ENCODE peak calls at places on chromosome 3, in ten cellular contexts. G is fibroblast of mammary gland; F is astrocyte of the spinal cord; R is GM03348; L is NCI-H510A treated with DMSO at 0.1 percent for 48 hours; Z is activated gamma-delta T cell treated with anti-CD3 and anti-CD28 coated beads, Interleukin-2, amount 50 U/mL, for 16 hours; M is dorsolateral prefrontal cortex; U is GM20000; S is KG1; K is cardiac fibroblast. H is an unnamed sample.

GRCh38 chr3:50292924-50293801 is 934 bp upstream of the IFRD2 start:
- DNase-seq in G (no peak), F (no peak), R (no peak), L (no peak), Z (no peak), M (no peak), U (no peak), S (no peak), K (no peak), H (no peak)

GRCh38 chr3:119177321-119177720 is 3.9 kb downstream of the UPK1B start:
- DNase-seq in G (no peak), F (no peak), R (no peak), L (no peak), Z (no peak), M (no peak), U (no peak), S (no peak), K (no peak), H (no peak)

GRCh38 chr3:193788189-193788946 is 195.4 kb downstream of the OPA1 start:
- DNase-seq in G (peak; percentile 62), F (peak; percentile 68), R (peak; percentile 88), L (peak; percentile 76), Z (no peak), M (peak; percentile 57), U (peak; percentile 79), S (peak; percentile 44), K (peak; percentile 70), H (peak; percentile 66)

GRCh38 chr3:102483556-102483955 is 48.7 kb downstream of the ZPLD1 start:
- DNase-seq in G (no peak), F (no peak), R (no peak), L (no peak), Z (no peak), M (no peak), U (no peak), S (no peak), K (no peak), H (no peak)

GRCh38 chr3:100002599-100003350 is 111.5 kb downstream of the FILIP1L start:
- DNase-seq in G (peak; percentile 90), F (peak; percentile 91), R (peak; percentile 61), L (peak; percentile 27), Z (no peak), M (no peak), U (no peak), S (no peak), K (peak; percentile 94), H (peak; percentile 72)

GRCh38 chr3:126971891-126972351 is 11.0 kb upstream of the PLXNA1 start:
- DNase-seq in G (peak; percentile 95), F (peak; percentile 29), R (peak; percentile 50), L (no peak), Z (no peak), M (peak; percentile 64), U (no peak), S (no peak), K (peak; percentile 63), H (no peak)

GRCh38 chr3:100057716-100058575 is 56.4 kb downstream of the FILIP1L start:
- DNase-seq in G (peak; percentile 23), F (no peak), R (no peak), L (no peak), Z (no peak), M (no peak), U (no peak), S (no peak), K (peak; percentile 56), H (no peak)

GRCh38 chr3:38519000-38519399 is 22.9 kb downstream of the EXOG start:
- DNase-seq in G (peak; percentile 37), F (no peak), R (no peak), L (no peak), Z (no peak), M (no peak), U (no peak), S (no peak), K (no peak), H (no peak)

GRCh38 chr3:104669083-104669482 is 697.6 kb upstream of the ALCAM start:
- DNase-seq in G (no peak), F (no peak), R (no peak), L (no peak), Z (no peak), M (no peak), U (no peak), S (no peak), K (no peak), H (no peak)

GRCh38 chr3:27279153-27279552 is 90.0 kb downstream of the NEK10 start:
- DNase-seq in G (peak; percentile 15), F (peak; percentile 14), R (peak; percentile 22), L (no peak), Z (no peak), M (peak; percentile 33), U (no peak), S (no peak), K (peak; percentile 28), H (peak; percentile 4)

GRCh38 chr3:149277338-149277813 is 55.7 kb upstream of the CP start:
- DNase-seq in G (peak; percentile 77), F (peak; percentile 83), R (peak; percentile 60), L (peak; percentile 81), Z (no peak), M (no peak), U (peak; percentile 37), S (peak; percentile 26), K (peak; percentile 86), H (peak; percentile 88)

GRCh38 chr3:44969170-44969569 is 6.8 kb downstream of the ZDHHC3 start:
- DNase-seq in G (no peak), F (no peak), R (no peak), L (no peak), Z (no peak), M (no peak), U (no peak), S (peak; percentile 16), K (no peak), H (no peak)

GRCh38 chr3:30162579-30162978 is 443.8 kb upstream of the TGFBR2 start:
- DNase-seq in G (peak; percentile 97), F (peak; percentile 88), R (peak; percentile 80), L (no peak), Z (no peak), M (no peak), U (no peak), S (no peak), K (peak; percentile 90), H (no peak)

GRCh38 chr3:155585384-155585783 is 159.5 kb downstream of the PLCH1 start:
- DNase-seq in G (no peak), F (no peak), R (no peak), L (no peak), Z (no peak), M (no peak), U (no peak), S (no peak), K (no peak), H (no peak)

GRCh38 chr3:147046916-147047315 is 359.4 kb downstream of the ZIC4 start:
- DNase-seq in G (no peak), F (no peak), R (no peak), L (no peak), Z (no peak), M (no peak), U (no peak), S (no peak), K (no peak), H (no peak)

GRCh38 chr3:16290007-16290826 is 25.2 kb downstream of the OXNAD1 start:
- DNase-seq in G (peak; percentile 64), F (peak; percentile 77), R (peak; percentile 63), L (peak; percentile 39), Z (no peak), M (no peak), U (peak; percentile 27), S (peak; percentile 43), K (peak; percentile 77), H (peak; percentile 51)

GRCh38 chr3:39378092-39378491 is 5.1 kb upstream of the SLC25A38 start:
- DNase-seq in G (peak; percentile 33), F (peak; percentile 15), R (peak; percentile 27), L (no peak), Z (peak; percentile 39), M (no peak), U (peak; percentile 66), S (no peak), K (peak; percentile 41), H (peak; percentile 18)

GRCh38 chr3:62445267-62445666 is 71.9 kb upstream of the FEZF2 start:
- DNase-seq in G (peak; percentile 22), F (peak; percentile 34), R (no peak), L (no peak), Z (no peak), M (no peak), U (no peak), S (no peak), K (peak; percentile 35), H (peak; percentile 39)

GRCh38 chr3:182501861-182502260 is 291.4 kb upstream of the ATP11B start:
- DNase-seq in G (no peak), F (no peak), R (no peak), L (no peak), Z (no peak), M (no peak), U (no peak), S (no peak), K (no peak), H (no peak)

GRCh38 chr3:185981621-185982020 is 43.8 kb upstream of the TRA2B start:
- DNase-seq in G (no peak), F (peak; percentile 46), R (no peak), L (no peak), Z (no peak), M (no peak), U (no peak), S (no peak), K (peak; percentile 37), H (no peak)

GRCh38 chr3:190728574-190729246 is 133.8 kb downstream of the GMNC start:
- DNase-seq in G (peak; percentile 42), F (no peak), R (no peak), L (no peak), Z (no peak), M (no peak), U (no peak), S (no peak), K (peak; percentile 33), H (peak; percentile 83)

GRCh38 chr3:71873093-71873611 is 88.2 kb upstream of the PROK2 start:
- DNase-seq in G (no peak), F (no peak), R (no peak), L (no peak), Z (no peak), M (no peak), U (no peak), S (no peak), K (no peak), H (peak; percentile 5)

GRCh38 chr3:4978259-4978965 is 825 bp upstream of the BHLHE40 start:
- DNase-seq in G (peak; percentile 98), F (peak; percentile 100), R (peak; percentile 96), L (peak; percentile 66), Z (peak; percentile 49), M (peak; percentile 92), U (peak; percentile 88), S (peak; percentile 94), K (peak; percentile 99), H (peak; percentile 95)